ENCODE peak calls at places on chromosomes 13 and 19, in seven cellular contexts. H is CD4-positive, alpha-beta memory T cell; L is choroid plexus epithelial cell; S is fibroblast of mammary gland; W is lower lobe of right lung; P is testis; A is psoas muscle. D is an unnamed sample.
A peak's percentile ranks its signal among the peaks of the same experiment; 100 is the strongest.

GRCh38 chr13:107422421-107422820 is 792.9 kb downstream of the LIG4 start:
- DNase-seq in H (no peak), L (no peak), S (no peak), W (no peak), P (no peak), A (no peak), D (no peak)

GRCh38 chr19:5128251-5128931 is 159.5 kb downstream of the KDM4B start:
- DNase-seq in H (no peak), L (peak; percentile 89), S (peak; percentile 39), W (no peak), P (peak; percentile 93), A (peak; percentile 56), D (peak; percentile 70)

GRCh38 chr19:44644391-44645016 is 794 bp downstream of the PVR start:
- DNase-seq in H (no peak), L (peak; percentile 33), S (peak; percentile 34), W (peak; percentile 43), P (peak; percentile 55), A (peak; percentile 36), D (peak; percentile 44)

GRCh38 chr19:44757735-44758505 is 9.4 kb downstream of the BCL3 start:
- DNase-seq in H (no peak), L (peak; percentile 75), S (peak; percentile 73), W (peak; percentile 80), P (peak; percentile 78), A (peak; percentile 85), D (peak; percentile 58)

GRCh38 chr19:17952041-17952976 is 14.6 kb upstream of the KCNN1 start:
- DNase-seq in H (no peak), L (no peak), S (no peak), W (no peak), P (no peak), A (no peak), D (no peak)

GRCh38 chr13:39185326-39185725 is 147.1 kb downstream of the NHLRC3 start:
- DNase-seq in H (no peak), L (no peak), S (peak; percentile 41), W (no peak), P (no peak), A (no peak), D (no peak)

GRCh38 chr13:51814825-51815650 is 11.1 kb upstream of the DHRS12 start:
- DNase-seq in H (peak; percentile 77), L (peak; percentile 74), S (peak; percentile 59), W (no peak), P (peak; percentile 68), A (peak; percentile 29), D (peak; percentile 69)

GRCh38 chr13:37225414-37226047 is 120.1 kb upstream of the CSNK1A1L start:
- DNase-seq in H (no peak), L (peak; percentile 54), S (peak; percentile 50), W (no peak), P (no peak), A (no peak), D (peak; percentile 89)

GRCh38 chr19:7522923-7523667 is 671 bp downstream of the MCOLN1 start:
- DNase-seq in H (no peak), L (no peak), S (peak; percentile 20), W (peak; percentile 51), P (no peak), A (no peak), D (peak; percentile 36)

GRCh38 chr13:31209172-31209818 is 9.5 kb downstream of the B3GLCT start:
- DNase-seq in H (peak; percentile 32), L (peak; percentile 59), S (peak; percentile 48), W (no peak), P (peak; percentile 78), A (peak; percentile 42), D (peak; percentile 51)

DNA sequence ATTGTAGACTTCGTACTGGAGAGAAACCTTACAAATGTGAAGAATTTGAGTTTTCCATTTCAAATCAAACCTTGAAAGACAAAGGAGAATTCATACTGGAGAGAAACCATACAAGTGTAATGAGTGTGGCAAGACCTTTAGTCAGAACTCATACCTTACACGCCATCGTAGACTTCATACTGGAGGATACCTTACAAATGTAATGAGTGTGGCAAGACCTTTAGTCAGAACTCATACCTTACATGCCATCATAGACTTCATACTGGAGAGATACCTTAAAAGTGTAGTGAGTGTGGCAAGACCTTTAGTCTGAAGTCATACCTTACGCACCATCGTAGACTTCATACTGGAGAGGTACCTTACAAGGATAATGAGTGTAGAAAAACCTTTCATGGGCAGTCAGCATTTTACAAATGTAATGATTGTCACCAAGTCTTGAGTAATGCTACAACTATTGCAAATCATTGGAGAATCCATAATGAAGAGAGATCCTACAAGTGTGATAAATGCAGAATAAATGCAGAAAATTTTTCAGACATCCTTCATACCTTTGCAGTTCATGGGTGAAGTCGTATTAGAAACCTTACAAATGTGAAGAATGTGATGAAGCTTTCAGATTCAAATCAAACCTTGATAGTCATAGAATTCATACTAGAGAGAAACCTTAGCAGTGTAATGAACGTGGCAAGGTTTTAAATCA is 14.7 kb downstream of the ZNF765 start:
- DNase-seq in H (no peak), L (no peak), S (no peak), W (no peak), P (no peak), A (no peak), D (no peak)
- H3K4me3 ChIP-seq in H (peak overlapping the region; percentile 13), L (no peak overlapping the region), S (no peak overlapping the region), W (no peak overlapping the region), P (no peak overlapping the region), A (no peak overlapping the region), D (no peak overlapping the region)

GRCh38 chr19:11422163-11423068 is 3.3 kb upstream of the RGL3 start:
- DNase-seq in H (peak; percentile 70), L (peak; percentile 26), S (peak; percentile 39), W (peak; percentile 94), P (peak; percentile 63), A (peak; percentile 70), D (peak; percentile 23)
- H3K4me3 ChIP-seq in H (peak overlapping the region; percentile 37), L (no peak overlapping the region), S (no peak overlapping the region), W (peak overlapping the region; percentile 48), P (peak overlapping the region; percentile 11), A (peak overlapping the region; percentile 45), D (no peak overlapping the region)

DNA sequence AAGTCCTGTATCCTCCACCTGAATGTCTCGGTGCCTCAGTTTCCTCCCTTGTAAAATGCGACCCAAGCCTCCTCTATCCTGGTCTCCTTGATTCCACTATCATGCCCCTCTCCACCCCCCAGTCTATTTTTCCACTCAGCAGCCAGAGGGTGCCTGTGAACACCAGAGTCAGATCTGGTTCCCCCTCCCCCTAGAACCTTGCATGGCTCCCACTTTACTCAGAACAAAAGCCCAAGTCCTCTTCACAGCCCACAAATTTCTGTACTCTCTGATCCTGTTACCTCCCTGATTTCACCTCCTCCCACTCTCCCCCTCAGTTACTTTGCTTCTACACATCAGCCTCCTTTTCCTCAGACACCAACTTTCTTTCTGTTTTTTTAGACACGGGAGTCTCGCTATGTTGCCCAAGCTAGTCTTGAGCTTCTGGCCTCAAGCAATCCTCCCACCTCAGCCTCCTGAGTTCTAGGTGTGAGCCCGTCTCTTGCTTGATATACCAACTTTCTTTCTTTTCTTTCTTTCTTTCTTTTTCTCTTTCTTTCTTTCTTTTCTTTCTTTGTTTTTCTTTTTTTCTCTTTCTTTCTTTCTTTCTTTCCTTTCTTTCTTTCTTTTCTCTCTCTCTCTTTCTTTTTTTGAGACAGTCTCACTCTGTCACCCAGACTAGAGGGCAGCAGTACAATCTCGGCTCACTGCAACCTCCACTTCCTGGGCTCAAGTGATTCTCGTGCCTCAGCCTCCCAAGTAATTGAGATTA is 869 bp downstream of the DAND5 start:
- DNase-seq in H (no peak), L (no peak), S (no peak), W (no peak), P (no peak), A (no peak), D (no peak)
- H3K4me3 ChIP-seq in H (no peak overlapping the region), L (no peak overlapping the region), S (no peak overlapping the region), W (no peak overlapping the region), P (no peak overlapping the region), A (no peak overlapping the region), D (no peak overlapping the region)

GRCh38 chr13:41652735-41653361 is 195.5 kb downstream of the RGCC start:
- DNase-seq in H (peak; percentile 54), L (peak; percentile 85), S (peak; percentile 80), W (no peak), P (peak; percentile 32), A (no peak), D (peak; percentile 79)

GRCh38 chr13:41651413-41652068 is 194.2 kb downstream of the RGCC start:
- DNase-seq in H (no peak), L (no peak), S (no peak), W (no peak), P (no peak), A (no peak), D (no peak)

GRCh38 chr13:41648314-41648935 is 191.1 kb downstream of the RGCC start:
- DNase-seq in H (no peak), L (peak; percentile 82), S (no peak), W (no peak), P (no peak), A (no peak), D (peak; percentile 19)

GRCh38 chr13:41649659-41650058 is 192.3 kb downstream of the RGCC start:
- DNase-seq in H (no peak), L (peak; percentile 79), S (peak; percentile 28), W (no peak), P (no peak), A (no peak), D (peak; percentile 15)

DNA sequence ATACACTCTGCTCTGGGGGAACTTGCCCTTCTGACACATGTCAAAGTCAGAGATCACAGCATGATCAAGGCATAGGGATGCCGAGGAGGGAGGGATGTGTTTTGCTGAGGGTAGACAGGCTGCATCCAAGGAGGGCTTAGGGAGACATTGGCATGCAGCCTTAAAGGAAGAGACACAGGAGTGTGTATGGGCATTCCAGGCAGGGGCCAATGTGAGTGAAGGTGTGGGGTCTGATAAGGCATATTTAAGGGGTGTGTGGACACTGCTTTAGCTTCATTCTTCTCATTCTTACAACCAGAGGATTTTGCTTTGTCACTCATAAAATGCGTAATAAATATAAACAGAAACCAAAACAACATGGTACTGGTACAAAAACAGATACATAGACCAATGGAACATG is 193.4 kb downstream of the RGCC start:
- DNase-seq in H (no peak), L (no peak), S (no peak), W (no peak), P (no peak), A (no peak), D (no peak)
- H3K4me3 ChIP-seq in H (no peak overlapping the region), L (no peak overlapping the region), S (no peak overlapping the region), W (no peak overlapping the region), P (no peak overlapping the region), A (no peak overlapping the region), D (no peak overlapping the region)

DNA sequence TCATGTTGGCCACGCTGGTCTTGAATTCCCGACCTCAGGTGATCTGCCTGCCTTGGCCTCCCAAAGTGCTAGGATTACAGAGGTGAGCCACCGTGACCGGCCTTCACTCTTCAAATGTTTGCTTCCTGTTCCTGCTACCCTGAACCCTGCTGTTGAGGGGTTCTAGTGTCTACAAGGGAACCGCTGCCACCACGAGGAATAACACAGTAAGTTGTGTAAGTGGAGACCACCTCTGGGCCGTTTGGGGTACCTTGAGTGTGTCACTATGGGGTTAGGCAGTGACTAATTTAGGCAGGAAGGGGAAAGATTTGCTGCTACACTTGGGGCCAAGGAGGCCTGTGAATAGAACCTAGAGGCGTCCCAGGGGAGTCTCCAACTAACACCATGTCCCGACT is 2.2 kb upstream of the MYADM start:
- DNase-seq in H (no peak), L (no peak), S (peak; percentile 29), W (no peak), P (no peak), A (no peak), D (no peak)
- H3K4me3 ChIP-seq in H (peak overlapping the region; percentile 58), L (peak overlapping the region; percentile 61), S (peak overlapping the region; percentile 52), W (peak overlapping the region; percentile 80), P (no peak overlapping the region), A (no peak overlapping the region), D (peak overlapping the region; percentile 61)